ENCODE peak calls at places on chromosomes 5 and 9, in five cellular contexts. F, K, S, T and Y are unnamed samples.

GRCh38 chr5:78691073-78691960 is 42.7 kb upstream of the LHFPL2 start:
- DNase-seq in K (no peak), F (no peak), T (no peak), S (no peak), Y (no peak)

GRCh38 chr9:103364753-103365152 is 369.6 kb downstream of the CYLC2 start:
- DNase-seq in S (no peak), T (peak; percentile 52), F (no peak), K (no peak), Y (peak; percentile 51)

GRCh38 chr5:170536498-170536897 is 32.7 kb downstream of the KCNIP1 start:
- DNase-seq in T (no peak), S (no peak), F (no peak), K (no peak), Y (no peak)

GRCh38 chr9:121842612-121842978 is 191.2 kb downstream of the DAB2IP start:
- DNase-seq in F (no peak), T (no peak), S (no peak), K (no peak), Y (peak; percentile 64)

GRCh38 chr5:101018299-101018698 is 115.2 kb upstream of the ST8SIA4 start:
- DNase-seq in K (no peak), F (no peak), T (no peak), S (no peak), Y (no peak)

GRCh38 chr5:178784391-178784790 is 53.9 kb upstream of the ZNF354A start:
- DNase-seq in S (no peak), K (no peak), F (no peak), T (no peak), Y (no peak)

GRCh38 chr9:27945386-27945785 is 372.1 kb upstream of the C9orf72 start:
- DNase-seq in K (no peak), S (no peak), F (no peak), T (no peak), Y (no peak)

GRCh38 chr5:128703322-128703721 is 165.3 kb upstream of the FBN2 start:
- DNase-seq in K (no peak), T (no peak), S (no peak), F (no peak), Y (no peak)

GRCh38 chr5:82623094-82623514 is 344.9 kb upstream of the RPS23 start:
- DNase-seq in F (no peak), T (no peak), S (no peak), K (no peak), Y (no peak)

GRCh38 chr5:102797485-102797884 is 42.4 kb downstream of the PAM start:
- DNase-seq in K (no peak), T (no peak), S (no peak), F (no peak), Y (no peak)

GRCh38 chr9:121288874-121289553 is 21.1 kb downstream of the GSN start:
- DNase-seq in K (peak; percentile 88), F (no peak), T (peak; percentile 96), S (no peak), Y (no peak)

GRCh38 chr5:43648499-43649124 is 45.6 kb downstream of the NNT start:
- DNase-seq in K (no peak), T (no peak), F (no peak), S (no peak), Y (no peak)

GRCh38 chr5:128304121-128304520 is 220.6 kb downstream of the SLC12A2 start:
- DNase-seq in F (peak; percentile 4), K (no peak), S (no peak), T (no peak), Y (no peak)

GRCh38 chr5:90528704-90529233 is 615 bp downstream of the LYSMD3 start:
- DNase-seq in F (no peak), S (peak; percentile 2), K (peak; percentile 17), T (peak; percentile 51), Y (no peak)

GRCh38 chr9:86434039-86434726 is 80.0 kb upstream of the TUT7 start:
- DNase-seq in T (peak; percentile 69), S (peak; percentile 17), K (peak; percentile 75), F (peak; percentile 56), Y (peak; percentile 42)

GRCh38 chr5:40333459-40334241 is 346.1 kb upstream of the PTGER4 start:
- DNase-seq in T (no peak), S (no peak), F (no peak), K (no peak), Y (peak; percentile 5)

GRCh38 chr5:132022737-132023136 is 11.3 kb upstream of the ACSL6 start:
- DNase-seq in S (no peak), K (peak; percentile 17), T (no peak), F (no peak), Y (no peak)

GRCh38 chr5:61659221-61659696 is 327.2 kb downstream of the ZSWIM6 start:
- DNase-seq in F (no peak), T (peak; percentile 96), S (no peak), K (no peak), Y (no peak)

GRCh38 chr5:67493676-67494075 is 297.1 kb upstream of the CD180 start:
- DNase-seq in S (no peak), F (no peak), K (peak; percentile 90), T (peak; percentile 79), Y (no peak)

GRCh38 chr5:132074772-132075718 is 1.5 kb downstream of the CSF2 start:
- DNase-seq in T (no peak), F (no peak), K (no peak), S (no peak), Y (no peak)

GRCh38 chr9:127078988-127079387 is 43.4 kb downstream of the ANGPTL2 start:
- DNase-seq in S (no peak), K (no peak), F (no peak), T (no peak), Y (no peak)